ENCODE peak calls at places on chromosome 16, in eight cellular contexts. V is foreskin fibroblast, E is AG10803, N is MCF 10A, B is neural crest cell, K is kidney, G is RWPE1, F is osteocyte. Q is an unnamed sample.

GRCh38 chr16:87602005-87602790 is at the start of gene JPH3:
- DNase-seq in V (no peak), E (no peak), N (no peak), B (no peak), K (no peak), G (no peak), F (no peak), Q (no peak)

GRCh38 chr16:19555938-19556778 is 655 bp downstream of the VPS35L start:
- DNase-seq in V (peak; percentile 6), E (peak; percentile 23), N (peak; percentile 46), B (peak; percentile 49), K (no peak), G (no peak), F (no peak), Q (peak; percentile 42)

GRCh38 chr16:30183236-30183960 is at the start of gene CORO1A:
- DNase-seq in V (peak; percentile 69), E (peak; percentile 64), N (peak; percentile 79), B (peak; percentile 77), K (peak; percentile 95), G (peak; percentile 66), F (peak; percentile 93), Q (peak; percentile 69)

GRCh38 chr16:26111900-26112299 is 420.1 kb downstream of the HS3ST4 start:
- DNase-seq in V (no peak), E (no peak), N (no peak), B (no peak), K (no peak), G (no peak), F (no peak), Q (no peak)

GRCh38 chr16:54281535-54282201 is 4.9 kb downstream of the IRX3 start:
- DNase-seq in V (no peak), E (no peak), N (no peak), B (no peak), K (peak; percentile 74), G (no peak), F (no peak), Q (no peak)

GRCh38 chr16:74601131-74601871 is 5.6 kb downstream of the GLG1 start:
- DNase-seq in V (no peak), E (no peak), N (no peak), B (no peak), K (no peak), G (peak; percentile 25), F (no peak), Q (no peak)

GRCh38 chr16:23629516-23629915 is 11.6 kb downstream of the PALB2 start:
- DNase-seq in V (no peak), E (no peak), N (no peak), B (no peak), K (no peak), G (peak; percentile 19), F (no peak), Q (no peak)

GRCh38 chr16:56636616-56637413 is 1.7 kb upstream of the MT1A start:
- DNase-seq in V (no peak), E (no peak), N (no peak), B (no peak), K (no peak), G (no peak), F (no peak), Q (no peak)

GRCh38 chr16:71537643-71538042 is 11.4 kb downstream of the CHST4 start:
- DNase-seq in V (peak; percentile 21), E (peak; percentile 39), N (peak; percentile 69), B (peak; percentile 5), K (peak; percentile 32), G (peak; percentile 58), F (no peak), Q (peak; percentile 56)

GRCh38 chr16:31010539-31010938 is at the start of gene STX1B:
- DNase-seq in V (peak; percentile 26), E (peak; percentile 18), N (no peak), B (peak; percentile 55), K (no peak), G (no peak), F (no peak), Q (no peak)

GRCh38 chr16:19147627-19148026 is 20.4 kb upstream of the SYT17 start:
- DNase-seq in V (no peak), E (no peak), N (no peak), B (no peak), K (no peak), G (no peak), F (no peak), Q (no peak)

DNA sequence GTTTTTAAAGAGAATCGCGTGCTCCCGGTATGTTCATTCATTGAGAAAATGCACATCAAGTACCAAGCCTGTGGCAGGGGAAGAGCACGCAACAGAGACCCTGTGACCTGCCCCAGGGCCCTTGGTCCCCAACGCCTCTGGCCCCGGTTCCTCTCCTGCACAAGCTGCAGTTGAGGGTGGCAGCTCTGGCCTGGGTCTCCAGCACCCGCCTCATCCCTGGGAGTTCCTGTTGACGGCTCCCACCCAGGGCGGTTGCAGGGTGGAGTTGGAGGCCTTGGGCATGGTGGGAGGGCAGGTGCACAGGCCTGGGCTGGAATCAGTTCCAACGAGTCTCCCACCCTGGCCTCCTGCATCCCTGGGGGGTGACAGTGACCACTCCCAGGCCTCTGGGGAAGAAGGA is 5.0 kb downstream of the NECAB2 start:
- DNase-seq in V (no peak), E (no peak), N (no peak), B (no peak), K (no peak), G (no peak), F (no peak), Q (no peak)
- TF ChIP-seq CTCF in V (no peak), E (no peak), N (no peak), B (no peak), K (no peak), G (no peak), F (no peak), Q (no peak)

GRCh38 chr16:27751676-27752075 is 201.7 kb downstream of the KATNIP start:
- DNase-seq in V (no peak), E (no peak), N (no peak), B (no peak), K (peak; percentile 50), G (no peak), F (no peak), Q (no peak)

GRCh38 chr16:27752241-27752640 is 202.3 kb downstream of the KATNIP start:
- DNase-seq in V (no peak), E (no peak), N (no peak), B (no peak), K (no peak), G (no peak), F (no peak), Q (no peak)

GRCh38 chr16:27756206-27756970 is 206.4 kb downstream of the KATNIP start:
- DNase-seq in V (no peak), E (no peak), N (no peak), B (no peak), K (no peak), G (no peak), F (no peak), Q (no peak)

GRCh38 chr16:27753563-27753962 is 203.6 kb downstream of the KATNIP start:
- DNase-seq in V (no peak), E (no peak), N (no peak), B (no peak), K (no peak), G (no peak), F (no peak), Q (no peak)

DNA sequence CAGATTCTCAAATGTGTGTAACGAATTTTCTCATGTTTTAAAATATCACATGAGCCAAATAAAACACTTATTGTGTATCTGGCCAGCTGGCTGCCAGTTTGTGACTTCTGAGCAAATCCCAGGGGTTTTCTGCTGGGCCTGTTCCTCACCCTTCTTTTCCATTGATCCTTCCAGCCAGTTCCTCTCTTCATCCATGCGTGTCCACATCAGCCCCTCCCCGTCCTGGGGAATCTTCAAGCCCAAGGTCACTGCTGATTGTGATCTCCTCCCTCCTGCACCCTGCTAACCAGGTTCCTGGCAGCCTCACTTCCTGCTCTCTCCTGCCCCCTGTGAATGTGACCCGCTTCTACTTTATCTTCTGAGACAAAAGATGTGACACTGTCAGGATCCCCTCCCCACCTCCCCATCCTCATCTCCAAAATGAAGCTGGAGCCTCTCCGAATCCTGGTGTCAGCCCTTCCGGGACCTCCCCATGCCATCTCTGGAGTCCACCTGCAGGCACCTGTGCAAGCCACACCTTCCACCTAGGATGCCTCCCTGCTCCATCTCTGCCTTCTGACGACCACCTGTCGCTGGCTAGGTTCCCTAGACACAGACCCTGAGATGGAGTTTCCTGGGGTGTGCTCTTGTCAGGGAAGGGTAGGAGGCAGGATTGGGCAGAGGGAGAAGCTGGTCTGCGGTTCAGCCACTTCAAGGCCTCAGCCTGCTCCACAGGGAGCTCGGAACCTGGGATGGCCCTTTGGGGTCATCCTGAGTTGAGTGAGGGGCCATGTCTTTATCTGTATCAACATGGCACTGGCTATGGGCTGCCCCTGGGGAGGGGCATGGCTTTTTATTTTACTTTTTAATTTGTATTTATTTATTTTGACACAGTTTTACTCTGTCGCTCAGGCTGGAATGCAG is 205.1 kb downstream of the KATNIP start:
- DNase-seq in V (no peak), E (no peak), N (no peak), B (no peak), K (no peak), G (no peak), F (no peak), Q (no peak)
- TF ChIP-seq CTCF in V (no peak), E (no peak), N (no peak), B (no peak), K (no peak), G (no peak), F (no peak), Q (no peak)

GRCh38 chr16:58109881-58110280 is 19.3 kb downstream of the CFAP20 start:
- DNase-seq in V (no peak), E (no peak), N (no peak), B (no peak), K (no peak), G (no peak), F (no peak), Q (no peak)

GRCh38 chr16:58107228-58107627 is 22.0 kb downstream of the CFAP20 start:
- DNase-seq in V (no peak), E (no peak), N (no peak), B (no peak), K (no peak), G (no peak), F (no peak), Q (no peak)

GRCh38 chr16:58102665-58103427 is 26.3 kb downstream of the CFAP20 start:
- DNase-seq in V (no peak), E (no peak), N (no peak), B (peak; percentile 22), K (no peak), G (no peak), F (no peak), Q (no peak)

GRCh38 chr16:58109330-58109729 is 19.9 kb downstream of the CFAP20 start:
- DNase-seq in V (no peak), E (no peak), N (no peak), B (no peak), K (no peak), G (no peak), F (no peak), Q (no peak)

DNA sequence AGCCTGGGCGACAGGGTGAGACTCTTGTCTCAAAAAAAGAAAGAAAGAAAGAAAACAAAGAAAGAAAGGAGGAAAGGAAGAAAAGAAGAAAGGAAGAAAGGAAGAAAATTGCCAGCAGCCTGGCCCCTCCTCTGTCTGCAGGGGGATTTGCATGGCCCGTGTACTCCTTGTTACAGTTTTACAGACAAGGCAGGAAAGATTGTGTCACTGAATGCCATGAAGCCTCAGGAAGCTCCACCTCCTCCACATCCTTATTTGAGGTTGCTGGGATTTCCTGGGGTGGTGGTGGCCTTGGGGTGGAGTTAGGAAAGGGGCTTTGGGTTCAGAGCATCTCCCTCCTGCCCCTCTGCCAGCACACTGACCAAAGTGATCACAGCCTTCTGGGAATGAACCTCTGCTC is 23.6 kb downstream of the CFAP20 start:
- DNase-seq in V (no peak), E (no peak), N (no peak), B (no peak), K (no peak), G (no peak), F (no peak), Q (no peak)
- TF ChIP-seq CTCF in V (no peak), E (no peak), N (no peak), B (no peak), K (no peak), G (no peak), F (no peak), Q (no peak)

GRCh38 chr16:89727406-89728120 is 6.2 kb downstream of the ZNF276 start:
- DNase-seq in V (no peak), E (no peak), N (no peak), B (peak; percentile 17), K (no peak), G (no peak), F (no peak), Q (no peak)
- TF ChIP-seq CTCF in V (no peak), E (no peak), N (no peak), B (no peak), K (no peak), G (no peak), F (no peak), Q (no peak)

Q was measured in fibroblast of pulmonary artery.